ENCODE peak calls at places on chromosomes 16 and 17, in nine cellular contexts. E is lower lobe of right lung, U is GM23338, O is suprapubic skin, L is ascending aorta, W is esophagus muscularis mucosa, X is breast epithelium, K is fibroblast of lung, A is pancreas. Z is an unnamed sample.

GRCh38 chr16:73000020-73000906 is 47.7 kb downstream of the ZFHX3 start:
- DNase-seq in E (no peak), U (no peak), O (no peak), L (peak; percentile 73), W (no peak), X (no peak), K (peak; percentile 62), A (no peak), Z (peak; percentile 39)

GRCh38 chr17:9363440-9364350 is 211.9 kb downstream of the STX8 start:
- DNase-seq in E (no peak), U (no peak), O (no peak), L (no peak), W (no peak), X (no peak), K (peak; percentile 61), A (no peak), Z (no peak)

GRCh38 chr17:5662409-5663150 is 78.3 kb upstream of the NLRP1 start:
- DNase-seq in E (no peak), U (no peak), O (peak; percentile 50), L (peak; percentile 8), W (no peak), X (no peak), K (peak; percentile 0), A (no peak), Z (no peak)

GRCh38 chr17:29027521-29027920 is 15.4 kb upstream of the PIPOX start:
- DNase-seq in E (no peak), U (no peak), O (no peak), L (no peak), W (no peak), X (no peak), K (no peak), A (no peak), Z (no peak)

GRCh38 chr16:11674818-11675560 is 6.7 kb downstream of the SNN start:
- DNase-seq in E (no peak), U (peak; percentile 30), O (no peak), L (no peak), W (no peak), X (no peak), K (peak; percentile 51), A (no peak), Z (no peak)

GRCh38 chr17:8696951-8697745 is 47.5 kb downstream of the CCDC42 start:
- DNase-seq in E (no peak), U (peak; percentile 82), O (no peak), L (peak; percentile 93), W (no peak), X (no peak), K (peak; percentile 95), A (no peak), Z (peak; percentile 77)

GRCh38 chr17:37787055-37787720 is 42.3 kb upstream of the HNF1B start:
- DNase-seq in E (no peak), U (no peak), O (no peak), L (no peak), W (no peak), X (no peak), K (peak; percentile 10), A (peak; percentile 82), Z (peak; percentile 36)

GRCh38 chr16:3027983-3028715 is 4.3 kb downstream of the THOC6 start:
- DNase-seq in E (peak; percentile 91), U (peak; percentile 92), O (no peak), L (peak; percentile 84), W (no peak), X (peak; percentile 84), K (peak; percentile 61), A (peak; percentile 99), Z (peak; percentile 46)

GRCh38 chr16:24993722-24994686 is 21.2 kb downstream of the ARHGAP17 start:
- DNase-seq in E (no peak), U (no peak), O (no peak), L (peak; percentile 68), W (no peak), X (no peak), K (peak; percentile 90), A (no peak), Z (peak; percentile 91)

GRCh38 chr16:22623351-22623781 is 112.7 kb downstream of the NPIPB5 start:
- DNase-seq in E (no peak), U (no peak), O (no peak), L (no peak), W (no peak), X (no peak), K (peak; percentile 48), A (no peak), Z (peak; percentile 91)

GRCh38 chr17:80851277-80851925 is 140.2 kb upstream of the CHMP6 start:
- DNase-seq in E (no peak), U (no peak), O (no peak), L (no peak), W (no peak), X (no peak), K (no peak), A (peak; percentile 44), Z (no peak)

GRCh38 chr16:16147316-16147999 is 75.8 kb downstream of the ABCC6 start:
- DNase-seq in E (no peak), U (no peak), O (no peak), L (no peak), W (no peak), X (no peak), K (no peak), A (no peak), Z (no peak)

GRCh38 chr16:31267332-31268032 is 7.7 kb downstream of the ITGAM start:
- DNase-seq in E (no peak), U (no peak), O (no peak), L (no peak), W (no peak), X (no peak), K (no peak), A (no peak), Z (no peak)

GRCh38 chr16:31268891-31269290 is 9.1 kb downstream of the ITGAM start:
- DNase-seq in E (no peak), U (no peak), O (peak; percentile 67), L (peak; percentile 31), W (no peak), X (no peak), K (no peak), A (peak; percentile 15), Z (no peak)

GRCh38 chr16:31262084-31262483 is 2.3 kb downstream of the ITGAM start:
- DNase-seq in E (no peak), U (no peak), O (no peak), L (no peak), W (no peak), X (no peak), K (no peak), A (no peak), Z (no peak)

GRCh38 chr16:31268033-31268365 is 8.2 kb downstream of the ITGAM start:
- DNase-seq in E (no peak), U (no peak), O (no peak), L (no peak), W (no peak), X (no peak), K (no peak), A (no peak), Z (no peak)

DNA sequence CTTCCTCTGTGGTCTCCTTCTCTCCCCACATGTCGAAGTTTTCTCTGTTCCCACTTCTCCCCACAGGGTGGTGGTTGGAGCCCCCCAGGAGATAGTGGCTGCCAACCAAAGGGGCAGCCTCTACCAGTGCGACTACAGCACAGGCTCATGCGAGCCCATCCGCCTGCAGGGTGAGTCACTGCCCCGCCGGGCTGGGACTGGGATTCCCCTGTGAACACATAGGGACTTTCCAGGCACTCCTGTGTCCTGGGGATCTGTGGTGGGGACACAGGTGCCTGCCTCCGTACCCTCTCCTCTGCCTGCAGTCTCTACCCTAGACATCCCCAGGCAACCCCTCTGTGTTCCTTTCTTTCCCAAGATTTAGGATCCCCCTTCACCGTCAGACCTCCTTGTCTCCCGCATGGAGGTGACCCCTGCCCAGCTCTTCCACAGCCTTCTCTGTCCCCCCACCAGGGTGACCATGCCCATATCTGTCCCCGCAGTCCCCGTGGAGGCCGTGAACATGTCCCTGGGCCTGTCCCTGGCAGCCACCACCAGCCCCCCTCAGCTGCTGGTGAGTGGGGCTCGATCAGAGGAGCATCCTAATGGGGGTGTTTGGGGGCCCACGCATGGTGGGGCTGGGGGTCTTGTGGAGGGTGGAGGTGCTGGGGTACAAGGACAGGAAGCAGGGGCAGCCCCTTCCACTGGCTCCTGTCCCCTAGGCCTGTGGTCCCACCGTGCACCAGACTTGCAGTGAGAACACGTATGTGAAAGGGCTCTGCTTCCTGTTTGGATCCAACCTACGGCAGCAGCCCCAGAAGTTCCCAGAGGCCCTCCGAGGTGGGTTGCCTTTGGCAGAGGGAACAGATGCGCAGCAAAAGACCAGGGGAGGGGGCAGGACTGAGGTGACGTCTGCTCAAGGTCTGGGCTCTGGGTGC is 5.8 kb downstream of the ITGAM start:
- DNase-seq in E (no peak), U (peak; percentile 40), O (no peak), L (no peak), W (no peak), X (no peak), K (no peak), A (peak; percentile 75), Z (no peak)
- TF ChIP-seq CTCF in E (no peak), U (no peak), O (no peak), L (no peak), W (no peak), X (no peak), K (no peak), A (no peak), Z (no peak)

DNA sequence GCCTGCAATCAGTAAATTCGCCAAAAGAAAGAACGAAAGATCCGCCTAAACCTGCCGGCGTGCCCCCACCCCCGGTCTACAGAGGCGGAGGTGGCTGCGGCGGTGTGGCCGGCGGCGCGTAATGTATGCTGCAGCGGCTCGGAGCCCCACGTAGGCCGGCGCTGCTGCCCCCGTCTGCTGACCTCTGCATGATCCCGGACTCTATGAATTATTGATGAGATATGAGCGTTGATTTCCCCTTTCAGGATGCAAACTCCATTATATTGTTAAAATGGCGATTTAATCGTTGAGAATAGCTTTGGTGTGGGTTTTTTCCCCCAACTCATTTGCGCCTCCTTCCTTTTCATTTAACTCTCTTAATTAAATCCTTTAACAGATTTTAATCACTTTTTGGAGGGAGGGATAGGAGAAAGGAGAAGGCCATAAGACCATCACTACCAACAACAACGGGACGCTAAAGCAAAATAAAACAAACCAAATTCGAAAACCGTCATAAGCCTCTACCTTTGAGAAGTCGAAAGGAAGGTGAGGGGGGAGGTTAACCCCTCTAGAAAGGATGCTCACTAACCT is 3.6 kb downstream of the HOXB3 start:
- DNase-seq in E (no peak), U (no peak), O (no peak), L (no peak), W (no peak), X (no peak), K (peak; percentile 55), A (peak; percentile 55), Z (no peak)
- H3K4me3 ChIP-seq in E (peak overlapping the region; percentile 63), U (peak overlapping the region; percentile 47), O (peak overlapping the region; percentile 66), L (peak overlapping the region; percentile 64), W (peak overlapping the region; percentile 74), X (peak overlapping the region; percentile 85), K (peak overlapping the region; percentile 91), A (peak overlapping the region; percentile 45), Z (peak overlapping the region; percentile 82)

DNA sequence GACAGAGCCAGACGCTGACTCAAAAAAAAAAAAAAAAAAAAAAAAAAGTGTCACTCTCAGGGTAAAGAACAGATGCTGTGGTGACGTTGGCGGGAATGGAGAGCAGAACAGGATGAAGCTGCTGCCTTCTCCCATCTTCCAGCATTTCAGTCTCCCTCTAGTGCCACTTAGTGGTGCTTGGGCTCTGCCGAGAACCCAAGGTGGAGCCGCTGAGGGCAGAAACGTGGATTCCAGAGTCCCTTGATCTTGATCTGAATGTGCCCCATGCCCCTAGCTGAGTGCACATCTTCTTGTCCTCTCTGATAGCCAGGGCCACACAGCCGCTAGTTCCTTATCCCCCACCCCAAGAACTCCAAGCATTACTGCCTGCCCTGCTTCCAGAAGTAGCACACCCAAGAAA is 43.2 kb upstream of the FA2H start:
- DNase-seq in E (no peak), U (peak; percentile 69), O (no peak), L (no peak), W (no peak), X (no peak), K (no peak), A (no peak), Z (no peak)
- TF ChIP-seq CTCF in E (no peak), U (peak; percentile 24), O (no peak), L (no peak), W (no peak), X (no peak), K (no peak), A (no peak), Z (no peak)

GRCh38 chr16:8080817-8081216 is 509.5 kb downstream of the TMEM114 start:
- DNase-seq in E (no peak), U (no peak), O (no peak), L (no peak), W (no peak), X (no peak), K (no peak), A (no peak), Z (no peak)
- H3K4me3 ChIP-seq in E (no peak overlapping the region), U (no peak overlapping the region), O (no peak overlapping the region), L (no peak overlapping the region), W (no peak overlapping the region), X (no peak overlapping the region), K (no peak overlapping the region), A (no peak overlapping the region), Z (no peak overlapping the region)